ENCODE peak calls at places on chromosome X, in nine cellular contexts. X is suprapubic skin, Z is H9, C is adipocyte, J is sigmoid colon, O is A673, K is GM23338, R is heart right ventricle, G is Karpas-422. Q is an unnamed sample.

GRCh38 chrX:150569155-150569477 is 695 bp downstream of the MTM1 start:
- DNase-seq in X (no peak), Z (no peak), C (no peak), J (no peak), O (peak; percentile 12), K (no peak), R (peak; percentile 33), G (peak; percentile 84), Q (no peak)

GRCh38 chrX:139831689-139832456 is 101.0 kb downstream of the ATP11C start:
- DNase-seq in X (no peak), Z (no peak), C (peak; percentile 49), J (no peak), O (peak; percentile 79), K (peak; percentile 32), R (no peak), G (no peak), Q (peak; percentile 38)

GRCh38 chrX:84715315-84715714 is 213.1 kb upstream of the HDX start:
- DNase-seq in X (no peak), Z (no peak), C (no peak), J (no peak), O (no peak), K (no peak), R (no peak), G (peak; percentile 71), Q (no peak)

GRCh38 chrX:41553688-41554087 is 106.5 kb downstream of the NYX start:
- DNase-seq in X (no peak), Z (no peak), C (no peak), J (no peak), O (no peak), K (no peak), R (no peak), G (no peak), Q (no peak)

GRCh38 chrX:54495814-54496516 is at the start of gene FGD1:
- DNase-seq in X (no peak), Z (peak; percentile 73), C (peak; percentile 74), J (peak; percentile 85), O (peak; percentile 72), K (peak; percentile 79), R (peak; percentile 79), G (no peak), Q (peak; percentile 75)

GRCh38 chrX:17375631-17376380 is 806 bp downstream of the NHS start:
- DNase-seq in X (no peak), Z (peak; percentile 42), C (peak; percentile 48), J (peak; percentile 67), O (no peak), K (peak; percentile 36), R (peak; percentile 31), G (no peak), Q (no peak)

GRCh38 chrX:15524417-15524816 is 23.8 kb downstream of the BMX start:
- DNase-seq in X (no peak), Z (no peak), C (peak; percentile 15), J (no peak), O (peak; percentile 25), K (no peak), R (no peak), G (no peak), Q (no peak)

GRCh38 chrX:138034136-138034535 is 468.2 kb downstream of the ZIC3 start:
- DNase-seq in X (no peak), Z (no peak), C (no peak), J (no peak), O (peak; percentile 17), K (peak; percentile 8), R (no peak), G (no peak), Q (no peak)

GRCh38 chrX:123830309-123830708 is 29.5 kb upstream of the XIAP start:
- DNase-seq in X (no peak), Z (no peak), C (no peak), J (no peak), O (peak; percentile 59), K (peak; percentile 2), R (no peak), G (peak; percentile 43), Q (peak; percentile 80)

GRCh38 chrX:12954981-12955380 is 19.9 kb upstream of the TMSB4X start:
- DNase-seq in X (no peak), Z (no peak), C (no peak), J (no peak), O (no peak), K (no peak), R (no peak), G (no peak), Q (no peak)

GRCh38 chrX:44439242-44439641 is 95.8 kb upstream of the EFHC2 start:
- DNase-seq in X (no peak), Z (no peak), C (no peak), J (no peak), O (peak; percentile 82), K (no peak), R (no peak), G (no peak), Q (no peak)

GRCh38 chrX:120306640-120307039 is 4.6 kb downstream of the TMEM255A start:
- DNase-seq in X (no peak), Z (no peak), C (no peak), J (no peak), O (no peak), K (no peak), R (no peak), G (no peak), Q (no peak)
- H3K4me1 ChIP-seq in X (peaks cover 18% of the 10 kb centered on the region), Z (no peaks in the 10 kb centered on the region), C (peaks cover 11% of the 10 kb centered on the region), J (peaks cover 24% of the 10 kb centered on the region), O (peaks cover 5% of the 10 kb centered on the region), K (peaks cover 33% of the 10 kb centered on the region), R (peaks cover 4% of the 10 kb centered on the region), G (peaks cover 5% of the 10 kb centered on the region), Q (no peaks in the 10 kb centered on the region)

GRCh38 chrX:19864736-19865135 is 22.7 kb downstream of the SH3KBP1 start:
- DNase-seq in X (no peak), Z (no peak), C (no peak), J (no peak), O (no peak), K (no peak), R (no peak), G (peak; percentile 86), Q (no peak)

GRCh38 chrX:19862634-19863236 is 24.7 kb downstream of the SH3KBP1 start:
- DNase-seq in X (no peak), Z (no peak), C (no peak), J (no peak), O (no peak), K (peak; percentile 13), R (no peak), G (no peak), Q (no peak)

GRCh38 chrX:19865567-19866363 is 21.6 kb downstream of the SH3KBP1 start:
- DNase-seq in X (no peak), Z (no peak), C (no peak), J (no peak), O (no peak), K (no peak), R (no peak), G (peak; percentile 63), Q (no peak)

GRCh38 chrX:19860571-19860970 is 26.8 kb downstream of the SH3KBP1 start:
- DNase-seq in X (no peak), Z (no peak), C (no peak), J (no peak), O (no peak), K (no peak), R (no peak), G (no peak), Q (no peak)

GRCh38 chrX:19863237-19864223 is 23.9 kb downstream of the SH3KBP1 start:
- DNase-seq in X (no peak), Z (no peak), C (no peak), J (no peak), O (no peak), K (no peak), R (peak; percentile 18), G (peak; percentile 89), Q (no peak)
- H3K4me1 ChIP-seq in X (no peaks in the 10 kb centered on the region), Z (no peaks in the 10 kb centered on the region), C (peaks cover 17% of the 10 kb centered on the region), J (no peaks in the 10 kb centered on the region), O (peaks cover 12% of the 10 kb centered on the region), K (peaks cover 36% of the 10 kb centered on the region), R (no peaks in the 10 kb centered on the region), G (peaks cover 86% of the 10 kb centered on the region), Q (no peaks in the 10 kb centered on the region)

DNA sequence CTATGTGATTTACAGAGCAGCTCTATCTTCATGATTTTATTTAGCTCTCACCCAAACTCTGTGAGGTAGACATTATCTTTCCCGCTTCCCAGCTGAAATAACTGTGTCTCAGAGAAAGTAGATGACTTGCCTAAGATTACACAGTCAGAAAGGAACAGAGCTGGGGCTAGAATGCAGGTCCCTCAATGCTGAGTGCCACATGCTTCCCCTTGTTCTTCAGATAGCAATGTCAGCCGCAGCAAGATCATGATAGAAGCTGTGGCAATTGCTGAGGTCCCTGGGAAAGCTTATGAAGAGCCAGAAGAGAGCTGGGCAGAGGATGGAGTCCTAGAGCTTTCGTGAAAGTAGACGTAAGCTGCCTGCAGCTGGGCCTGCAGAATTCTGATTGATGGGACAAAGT is 11.1 kb upstream of the GABRE start:
- DNase-seq in X (no peak), Z (no peak), C (no peak), J (no peak), O (no peak), K (no peak), R (no peak), G (no peak), Q (no peak)
- H3K4me1 ChIP-seq in X (peaks cover 11% of the 10 kb centered on the region), Z (no peaks in the 10 kb centered on the region), C (peaks cover 48% of the 10 kb centered on the region), J (peaks cover 10% of the 10 kb centered on the region), O (no peaks in the 10 kb centered on the region), K (no peaks in the 10 kb centered on the region), R (no peaks in the 10 kb centered on the region), G (no peaks in the 10 kb centered on the region), Q (no peaks in the 10 kb centered on the region)

GRCh38 chrX:39757971-39758370 is 339.8 kb downstream of the BCOR start:
- DNase-seq in X (no peak), Z (no peak), C (peak; percentile 33), J (no peak), O (no peak), K (no peak), R (no peak), G (no peak), Q (no peak)

GRCh38 chrX:39758791-39759525 is 338.8 kb downstream of the BCOR start:
- DNase-seq in X (no peak), Z (no peak), C (no peak), J (peak; percentile 74), O (no peak), K (no peak), R (peak; percentile 32), G (peak; percentile 31), Q (no peak)

GRCh38 chrX:39760930-39761329 is 336.8 kb downstream of the BCOR start:
- DNase-seq in X (no peak), Z (no peak), C (no peak), J (no peak), O (no peak), K (no peak), R (no peak), G (no peak), Q (no peak)

GRCh38 chrX:39762266-39762841 is 335.4 kb downstream of the BCOR start:
- DNase-seq in X (no peak), Z (no peak), C (peak; percentile 26), J (no peak), O (no peak), K (no peak), R (no peak), G (no peak), Q (no peak)

DNA sequence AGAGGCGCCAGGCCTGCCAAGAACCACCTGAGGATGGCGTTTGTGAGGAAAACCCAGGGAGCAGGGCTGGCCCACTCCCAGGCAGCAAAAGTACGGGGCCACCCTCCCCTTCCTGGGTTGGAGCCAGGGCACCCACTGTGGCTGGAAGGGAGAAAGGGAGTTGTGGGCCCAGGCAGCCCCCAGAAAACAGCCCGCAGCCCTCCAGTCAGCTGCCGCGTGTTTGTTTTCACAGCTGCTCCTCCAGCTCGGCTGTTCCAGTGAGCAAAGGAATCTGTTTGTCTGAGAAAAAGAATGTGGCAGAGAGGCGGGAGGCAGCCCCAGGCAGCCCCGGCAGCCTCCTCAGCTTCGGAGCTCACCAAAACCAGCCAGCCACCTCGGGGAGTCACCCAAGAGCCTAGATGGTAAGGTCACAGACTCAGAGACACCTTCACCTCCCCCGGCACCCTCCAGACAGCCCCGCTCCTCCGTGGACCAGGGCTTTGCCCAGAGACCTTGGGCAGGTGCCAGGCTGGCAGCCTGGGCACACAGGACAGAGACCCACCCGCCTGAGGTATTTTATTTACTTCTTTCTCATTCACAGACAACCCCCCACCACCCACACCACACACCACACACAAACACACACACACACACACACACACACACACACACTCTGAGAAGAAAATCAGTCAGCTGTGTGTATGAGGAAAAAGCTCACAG is 338.1 kb downstream of the BCOR start:
- DNase-seq in X (no peak), Z (no peak), C (peak; percentile 72), J (peak; percentile 69), O (no peak), K (no peak), R (peak; percentile 27), G (peak; percentile 28), Q (no peak)
- H3K4me1 ChIP-seq in X (peaks cover 27% of the 10 kb centered on the region), Z (peaks cover 7% of the 10 kb centered on the region), C (peaks cover 12% of the 10 kb centered on the region), J (peaks cover 59% of the 10 kb centered on the region), O (no peaks in the 10 kb centered on the region), K (peaks cover 4% of the 10 kb centered on the region), R (no peaks in the 10 kb centered on the region), G (no peaks in the 10 kb centered on the region), Q (no peaks in the 10 kb centered on the region)

Q was measured in colonic mucosa.